ENCODE peak calls at places on chromosomes 5 and 9, in seven cellular contexts. V is HCT116; Z is DMS153; N is Right ventricle myocardium inferior; K is fibroblast of lung; Y is GM13977; I is stimulated activated CD8-positive, alpha-beta memory T cell treated with anti-CD3 and anti-CD28 coated beads, Interleukin-4, amount 100 ng/mL, for 24 hours. P is an unnamed sample.

GRCh38 chr5:98929982-98930355 is 1.2 kb upstream of the CHD1 start:
- DNase-seq in Y (no peak), K (no peak), Z (no peak), V (no peak), I (no peak), N (peak), P (no peak)

GRCh38 chr9:650362-650761 is 191.1 kb upstream of the DMRT1 start:
- DNase-seq in Z (no peak), N (no peak), Y (no peak), I (no peak), V (no peak), K (peak), P (no peak)

GRCh38 chr5:57280811-57281301 is 107.0 kb downstream of the GPBP1 start:
- DNase-seq in Y (no peak), K (no peak), N (no peak), Z (no peak), V (no peak), I (no peak), P (no peak)

GRCh38 chr5:80516826-80517225 is 28.9 kb downstream of the FAM151B start:
- DNase-seq in Z (no peak), V (peak), Y (no peak), N (no peak), I (no peak), K (peak), P (no peak)

GRCh38 chr9:89919171-89919681 is 314.4 kb downstream of the GADD45G start:
- DNase-seq in N (no peak), Y (peak), I (no peak), K (no peak), V (peak), Z (peak), P (no peak)

GRCh38 chr9:130924448-130924788 is 14.6 kb downstream of the FIBCD1 start:
- DNase-seq in Z (no peak), N (no peak), K (no peak), V (no peak), Y (no peak), I (no peak), P (no peak)

GRCh38 chr5:137487600-137487999 is 11.5 kb downstream of the SPOCK1 start:
- DNase-seq in Y (no peak), I (no peak), N (no peak), V (no peak), Z (no peak), K (peak), P (no peak)

GRCh38 chr9:127503947-127504886 is 52.9 kb downstream of the LRSAM1 start:
- DNase-seq in Y (peak), V (peak), Z (peak), K (peak), I (peak), N (peak), P (peak)

GRCh38 chr5:131265318-131265803 is 1.5 kb downstream of the CDC42SE2 start:
- DNase-seq in Z (no peak), N (no peak), I (no peak), V (peak), K (peak), Y (peak), P (no peak)

GRCh38 chr9:4666042-4666699 is at the start of gene SPATA6L:
- DNase-seq in N (peak), V (no peak), Y (peak), Z (peak), K (peak), I (no peak), P (peak)

GRCh38 chr5:15719784-15720183 is 219.8 kb downstream of the FBXL7 start:
- DNase-seq in N (no peak), V (no peak), Z (no peak), Y (no peak), I (no peak), K (no peak), P (no peak)

GRCh38 chr5:170221319-170221718 is 11.5 kb upstream of the C5orf58 start:
- DNase-seq in Y (no peak), V (no peak), N (no peak), I (no peak), K (peak), Z (no peak), P (no peak)

GRCh38 chr5:22329683-22330082 is 523.5 kb downstream of the CDH12 start:
- DNase-seq in N (no peak), V (no peak), I (no peak), Y (no peak), Z (no peak), K (no peak), P (no peak)